ENCODE peak calls at places on chromosome 6, in five cellular contexts. S is astrocyte, Z is sigmoid colon, B is GM23248, Q is left ventricle myocardium inferior. L is an unnamed sample.

GRCh38 chr6:40950986-40951730 is 87.9 kb downstream of the UNC5CL start:
- DNase-seq in S (peak), Z (no peak), B (peak), Q (no peak), L (no peak)

GRCh38 chr6:14787677-14788076 is 458.2 kb upstream of the JARID2 start:
- DNase-seq in S (no peak), Z (no peak), B (no peak), Q (no peak), L (no peak)

GRCh38 chr6:26159417-26160273 is 72.4 kb downstream of the HFE start:
- DNase-seq in S (peak), Z (no peak), B (peak), Q (no peak), L (no peak)

GRCh38 chr6:53862517-53863457 is 68.0 kb downstream of the LRRC1 start:
- DNase-seq in S (peak), Z (peak), B (peak), Q (no peak), L (no peak)

GRCh38 chr6:137699036-137699683 is 167.9 kb upstream of the TNFAIP3 start:
- DNase-seq in S (no peak), Z (no peak), B (peak), Q (no peak), L (no peak)

GRCh38 chr6:139133733-139134360 is 1.0 kb upstream of the HECA start:
- DNase-seq in S (no peak), Z (no peak), B (no peak), Q (no peak), L (no peak)

GRCh38 chr6:50804283-50804682 is 14.4 kb upstream of the TFAP2B start:
- DNase-seq in S (no peak), Z (no peak), B (no peak), Q (no peak), L (no peak)

GRCh38 chr6:144768676-144769599 is 483.8 kb downstream of the UTRN start:
- DNase-seq in S (no peak), Z (no peak), B (no peak), Q (no peak), L (no peak)

GRCh38 chr6:109738200-109738599 is 47.1 kb downstream of the FIG4 start:
- DNase-seq in S (no peak), Z (no peak), B (peak), Q (no peak), L (no peak)

GRCh38 chr6:85452441-85452881 is 2.6 kb downstream of the NT5E start:
- DNase-seq in S (peak), Z (no peak), B (peak), Q (no peak), L (no peak)

GRCh38 chr6:5058254-5058653 is 26.9 kb upstream of the PPP1R3G start:
- DNase-seq in S (no peak), Z (no peak), B (no peak), Q (no peak), L (no peak)

GRCh38 chr6:127397729-127398609 is 54.6 kb upstream of the ECHDC1 start:
- DNase-seq in S (no peak), Z (no peak), B (no peak), Q (no peak), L (no peak)

GRCh38 chr6:146974346-146974745 is 229.9 kb upstream of the STXBP5 start:
- DNase-seq in S (no peak), Z (no peak), B (no peak), Q (no peak), L (no peak)

GRCh38 chr6:88561974-88562736 is 396.0 kb upstream of the CNR1 start:
- DNase-seq in S (no peak), Z (no peak), B (no peak), Q (no peak), L (no peak)

DNA sequence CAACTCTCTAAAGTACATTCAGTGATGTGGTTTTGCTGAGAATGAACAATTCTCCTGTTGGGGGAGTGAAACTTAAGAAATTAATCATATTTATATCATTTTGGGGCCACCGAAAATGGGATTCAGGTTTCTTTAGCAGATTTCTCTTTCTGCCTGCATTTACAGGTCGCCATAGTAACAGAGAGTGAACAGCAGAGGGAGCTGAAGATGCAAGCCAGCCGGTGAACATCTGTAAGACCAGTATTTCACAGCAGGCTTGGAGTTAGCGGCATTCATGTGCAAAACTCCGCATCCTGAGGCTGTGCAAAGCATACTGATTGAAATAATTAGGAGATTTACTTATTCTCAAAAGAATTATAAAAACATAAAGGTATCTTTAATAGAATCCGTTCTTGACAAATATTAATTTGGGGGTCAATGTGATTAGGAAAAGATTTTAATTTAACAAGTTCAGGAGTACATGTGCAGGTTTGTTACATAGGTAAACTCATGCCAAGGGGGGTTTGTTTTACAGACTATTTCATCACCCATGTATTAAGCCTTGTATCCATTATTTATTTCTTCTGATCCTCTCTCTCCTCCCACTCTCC is 17.9 kb upstream of the HSF2 start:
- DNase-seq in S (peak), Z (peak), B (peak), Q (peak), L (peak)
- H3K27ac ChIP-seq in S (no peak), Z (no peak), B (no peak), Q (no peak), L (no peak)

GRCh38 chr6:106163446-106163965 is 77.4 kb downstream of the PRDM1 start:
- DNase-seq in S (peak), Z (no peak), B (peak), Q (no peak), L (no peak)
- H3K27ac ChIP-seq in S (peak), Z (peak), B (peak), Q (peak), L (peak)

GRCh38 chr6:162829013-162829742 is 101.4 kb downstream of the PACRG start:
- DNase-seq in S (peak), Z (no peak), B (no peak), Q (no peak), L (no peak)
- H3K27ac ChIP-seq in S (no peak), Z (no peak), B (no peak), Q (no peak), L (no peak)

DNA sequence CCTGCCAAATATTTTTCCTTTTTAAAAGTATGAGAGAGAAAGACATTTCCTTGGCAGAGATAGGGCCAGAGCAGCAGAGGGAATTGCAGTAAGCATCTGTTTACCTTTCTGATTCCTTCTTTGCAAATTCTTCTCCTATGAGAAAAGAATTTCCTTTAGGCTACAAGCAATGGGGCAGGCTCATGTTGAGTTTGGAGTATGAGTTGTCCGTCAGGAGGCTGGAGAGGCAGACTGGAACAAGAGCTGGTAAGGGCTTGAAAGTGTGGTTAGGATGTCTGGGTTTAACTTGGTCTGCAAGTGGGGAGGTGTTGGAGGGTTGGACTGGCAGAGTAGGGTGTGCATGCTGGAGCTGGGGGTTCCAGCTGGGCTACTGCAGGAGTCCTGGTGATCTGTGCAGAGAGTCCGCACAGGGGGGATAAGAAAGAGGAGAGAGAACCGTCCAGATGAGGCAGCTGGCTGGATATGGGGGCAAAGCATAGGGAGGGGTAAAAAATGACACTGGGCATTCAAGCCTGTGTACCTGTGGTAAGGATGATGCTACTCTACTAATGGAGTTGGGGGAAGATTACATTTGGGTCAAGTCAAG is 19.7 kb downstream of the TIAM2 start:
- DNase-seq in S (peak), Z (no peak), B (no peak), Q (no peak), L (no peak)
- H3K27ac ChIP-seq in S (no peak), Z (no peak), B (no peak), Q (no peak), L (no peak)

L was measured in substantia nigra.